ENCODE peak calls at places on chromosomes 13 and 19, in four cellular contexts. One of them, this sample, is unnamed.

GRCh38 chr19:57599761-57600383 is at the start of gene ZNF530:
- DNase-seq in K562: peak
- DNase-seq in GM12878: peak
- DNase-seq in HepG2: peak
- DNase-seq in this sample: peak

GRCh38 chr19:38675611-38676010 is 28.2 kb downstream of the ACTN4 start:
- DNase-seq in K562: peak
- DNase-seq in GM12878: no peak
- DNase-seq in HepG2: no peak
- DNase-seq in this sample: no peak

GRCh38 chr13:109454167-109454917 is 332.0 kb downstream of the IRS2 start:
- DNase-seq in K562: no peak
- DNase-seq in GM12878: no peak
- DNase-seq in HepG2: no peak
- DNase-seq in this sample: no peak

GRCh38 chr13:33676045-33676699 is 141.8 kb upstream of the RFC3 start:
- DNase-seq in K562: no peak
- DNase-seq in GM12878: no peak
- DNase-seq in HepG2: peak
- DNase-seq in this sample: no peak

GRCh38 chr19:33399745-33400681 is 26.5 kb downstream of the CEBPG start:
- DNase-seq in K562: no peak
- DNase-seq in GM12878: no peak
- DNase-seq in HepG2: no peak
- DNase-seq in this sample: no peak

GRCh38 chr13:48400820-48401219 is 12.1 kb downstream of the LPAR6 start:
- DNase-seq in K562: no peak
- DNase-seq in GM12878: peak
- DNase-seq in HepG2: no peak
- DNase-seq in this sample: no peak

GRCh38 chr13:32168136-32168535 is 136.6 kb downstream of the FRY start:
- DNase-seq in K562: no peak
- DNase-seq in GM12878: no peak
- DNase-seq in HepG2: peak
- DNase-seq in this sample: no peak

GRCh38 chr13:29527511-29527910 is 68.0 kb downstream of the SLC7A1 start:
- DNase-seq in K562: no peak
- DNase-seq in GM12878: no peak
- DNase-seq in HepG2: no peak
- DNase-seq in this sample: no peak

GRCh38 chr19:51792932-51793331 is 2.0 kb upstream of the FPR3 start:
- DNase-seq in K562: no peak
- DNase-seq in GM12878: no peak
- DNase-seq in HepG2: no peak
- DNase-seq in this sample: no peak

GRCh38 chr13:27023385-27023784 is 148.2 kb downstream of the USP12 start:
- DNase-seq in K562: no peak
- DNase-seq in GM12878: no peak
- DNase-seq in HepG2: no peak
- DNase-seq in this sample: no peak

GRCh38 chr19:53664760-53665159 is 33.0 kb downstream of the DPRX start:
- DNase-seq in K562: no peak
- DNase-seq in GM12878: no peak
- DNase-seq in HepG2: no peak
- DNase-seq in this sample: peak

GRCh38 chr13:45674908-45675307 is 27.2 kb upstream of the CBY2 start:
- DNase-seq in K562: no peak
- DNase-seq in GM12878: no peak
- DNase-seq in HepG2: no peak
- DNase-seq in this sample: peak

GRCh38 chr19:4393947-4394590 is 6.3 kb downstream of the SH3GL1 start:
- DNase-seq in K562: no peak
- DNase-seq in GM12878: no peak
- DNase-seq in HepG2: no peak
- DNase-seq in this sample: no peak

GRCh38 chr19:48629599-48630288 is 7.4 kb downstream of the DBP start:
- DNase-seq in K562: no peak
- DNase-seq in GM12878: no peak
- DNase-seq in HepG2: no peak
- DNase-seq in this sample: peak

GRCh38 chr13:50951366-50951765 is 41.8 kb downstream of the RNASEH2B start:
- DNase-seq in K562: no peak
- DNase-seq in GM12878: no peak
- DNase-seq in HepG2: no peak
- DNase-seq in this sample: no peak

GRCh38 chr13:72960541-72960940 is 98.3 kb upstream of the KLF5 start:
- DNase-seq in K562: no peak
- DNase-seq in GM12878: no peak
- DNase-seq in HepG2: peak
- DNase-seq in this sample: peak

GRCh38 chr19:52398091-52398461 is 427 bp downstream of the ZNF528 start:
- DNase-seq in K562: peak
- DNase-seq in GM12878: no peak
- DNase-seq in HepG2: peak
- DNase-seq in this sample: peak

GRCh38 chr13:35617420-35617819 is 140.9 kb upstream of the MAB21L1 start:
- DNase-seq in K562: no peak
- DNase-seq in GM12878: no peak
- DNase-seq in HepG2: no peak
- DNase-seq in this sample: no peak

GRCh38 chr13:80858131-80858530 is 517.2 kb upstream of the SPRY2 start:
- DNase-seq in K562: no peak
- DNase-seq in GM12878: no peak
- DNase-seq in HepG2: no peak
- DNase-seq in this sample: peak

GRCh38 chr19:23440207-23440606 is 44.9 kb upstream of the ZNF91 start:
- DNase-seq in K562: peak
- DNase-seq in GM12878: no peak
- DNase-seq in HepG2: no peak
- DNase-seq in this sample: peak

GRCh38 chr13:26037302-26037701 is 14.5 kb downstream of the SHISA2 start:
- DNase-seq in K562: peak
- DNase-seq in GM12878: no peak
- DNase-seq in HepG2: no peak
- DNase-seq in this sample: peak

GRCh38 chr19:30448386-30449130 is 76.4 kb downstream of the ZNF536 start:
- DNase-seq in K562: no peak
- DNase-seq in GM12878: no peak
- DNase-seq in HepG2: no peak
- DNase-seq in this sample: no peak

GRCh38 chr19:29040291-29040690 is 172.7 kb downstream of the UQCRFS1 start:
- DNase-seq in K562: no peak
- DNase-seq in GM12878: no peak
- DNase-seq in HepG2: no peak
- DNase-seq in this sample: no peak

GRCh38 chr13:34410653-34411052 is 531.4 kb upstream of the NBEA start:
- DNase-seq in K562: no peak
- DNase-seq in GM12878: no peak
- DNase-seq in HepG2: no peak
- DNase-seq in this sample: no peak

GRCh38 chr19:16429066-16429758 is 42.6 kb downstream of the EPS15L1 start:
- DNase-seq in K562: no peak
- DNase-seq in GM12878: no peak
- DNase-seq in HepG2: no peak
- DNase-seq in this sample: no peak

GRCh38 chr13:64925284-64925683 is 2304.9 kb downstream of the PCDH9 start:
- DNase-seq in K562: no peak
- DNase-seq in GM12878: no peak
- DNase-seq in HepG2: no peak
- DNase-seq in this sample: peak

GRCh38 chr19:53659292-53659691 is 27.5 kb downstream of the DPRX start:
- DNase-seq in K562: peak
- DNase-seq in GM12878: no peak
- DNase-seq in HepG2: peak
- DNase-seq in this sample: peak

GRCh38 chr13:42525035-42525504 is 48.9 kb upstream of the TNFSF11 start:
- DNase-seq in K562: no peak
- DNase-seq in GM12878: no peak
- DNase-seq in HepG2: no peak
- DNase-seq in this sample: no peak

GRCh38 chr19:10510301-10510802 is 6.9 kb downstream of the S1PR5 start:
- DNase-seq in K562: peak
- DNase-seq in GM12878: no peak
- DNase-seq in HepG2: peak
- DNase-seq in this sample: peak

GRCh38 chr19:32977269-32977668 is 5.2 kb downstream of the FAAP24 start:
- DNase-seq in K562: no peak
- DNase-seq in GM12878: no peak
- DNase-seq in HepG2: no peak
- DNase-seq in this sample: no peak

GRCh38 chr13:20482275-20482761 is 43.3 kb downstream of the CRYL1 start:
- DNase-seq in K562: no peak
- DNase-seq in GM12878: no peak
- DNase-seq in HepG2: no peak
- DNase-seq in this sample: no peak

GRCh38 chr13:40026174-40026585 is 370.7 kb downstream of the COG6 start:
- DNase-seq in K562: no peak
- DNase-seq in GM12878: peak
- DNase-seq in HepG2: no peak
- DNase-seq in this sample: no peak

GRCh38 chr13:52751196-52751595 is 11.6 kb upstream of the CNMD start:
- DNase-seq in K562: no peak
- DNase-seq in GM12878: no peak
- DNase-seq in HepG2: no peak
- DNase-seq in this sample: no peak

GRCh38 chr13:77345150-77345780 is 18.4 kb upstream of the MYCBP2 start:
- DNase-seq in K562: no peak
- DNase-seq in GM12878: no peak
- DNase-seq in HepG2: no peak
- DNase-seq in this sample: no peak

GRCh38 chr19:18612051-18612771 is 459 bp upstream of the TMEM59L start:
- DNase-seq in K562: no peak
- DNase-seq in GM12878: no peak
- DNase-seq in HepG2: no peak
- DNase-seq in this sample: peak
- TF ChIP-seq EZH2 in K562: no peak
- TF ChIP-seq EZH2 in GM12878: no peak
- TF ChIP-seq EZH2 in HepG2: no peak
- TF ChIP-seq EZH2 in this sample: peak

DNA sequence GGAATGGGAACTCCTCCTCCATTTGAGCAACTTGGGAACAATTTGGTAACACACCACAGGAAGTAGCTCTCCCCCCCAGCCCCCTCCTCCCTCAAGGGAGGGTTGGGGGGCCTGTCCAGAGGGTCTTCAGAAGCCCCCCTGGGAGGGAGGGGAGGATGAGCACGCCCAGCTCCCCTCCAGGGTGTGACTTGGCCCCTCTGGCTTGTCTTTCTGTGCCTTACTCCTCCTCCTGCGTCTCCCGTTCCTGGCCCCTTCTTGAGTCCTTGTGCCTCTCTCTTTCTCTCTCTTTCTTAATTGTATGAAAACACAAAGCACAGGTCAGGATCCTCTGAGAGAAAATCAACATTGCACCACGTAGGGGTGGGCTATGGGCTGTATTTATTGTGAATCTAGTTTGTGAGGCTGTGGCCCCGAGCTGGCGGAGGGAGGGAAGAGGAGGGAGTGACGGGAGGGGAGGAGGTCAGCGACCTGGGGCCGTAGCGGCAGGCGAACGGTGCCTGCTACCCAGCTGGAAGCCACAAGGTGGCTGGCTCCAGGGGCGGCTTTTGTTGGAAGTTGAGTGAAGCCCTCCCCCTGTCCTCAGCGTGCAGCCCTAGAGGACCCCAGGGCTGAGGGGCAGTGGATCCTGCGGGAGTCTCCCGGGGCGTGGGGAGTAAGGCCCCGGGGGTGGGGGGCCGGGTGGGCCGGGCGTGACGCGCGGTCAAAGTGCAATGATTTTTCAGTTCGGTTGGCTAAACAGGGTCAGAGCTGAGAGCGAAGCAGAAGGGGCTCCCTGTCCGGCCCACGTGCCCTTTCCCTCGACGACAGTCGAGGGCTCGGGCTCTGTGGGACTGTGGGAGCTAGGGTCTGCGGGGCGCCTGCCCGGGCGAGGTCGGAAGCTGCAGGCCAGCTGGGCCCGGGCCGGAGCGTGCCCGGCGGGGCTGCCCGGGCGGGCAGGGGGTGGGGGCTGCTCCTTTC is 6.4 kb downstream of the LYL1 start:
- DNase-seq in K562: peak
- DNase-seq in GM12878: no peak
- DNase-seq in HepG2: peak
- DNase-seq in this sample: peak
- H3K4me3 ChIP-seq in K562: peak
- H3K4me3 ChIP-seq in GM12878: no peak
- H3K4me3 ChIP-seq in HepG2: no peak
- H3K4me3 ChIP-seq in this sample: peak

GRCh38 chr13:49527123-49527522 is 31.4 kb downstream of the PHF11 start:
- DNase-seq in K562: no peak
- DNase-seq in GM12878: no peak
- DNase-seq in HepG2: no peak
- DNase-seq in this sample: no peak
- TF ChIP-seq JUNB in K562: no peak
- TF ChIP-seq JUNB in GM12878: no peak
- TF ChIP-seq JUNB in HepG2: no peak
- TF ChIP-seq JUNB in this sample: no peak

DNA sequence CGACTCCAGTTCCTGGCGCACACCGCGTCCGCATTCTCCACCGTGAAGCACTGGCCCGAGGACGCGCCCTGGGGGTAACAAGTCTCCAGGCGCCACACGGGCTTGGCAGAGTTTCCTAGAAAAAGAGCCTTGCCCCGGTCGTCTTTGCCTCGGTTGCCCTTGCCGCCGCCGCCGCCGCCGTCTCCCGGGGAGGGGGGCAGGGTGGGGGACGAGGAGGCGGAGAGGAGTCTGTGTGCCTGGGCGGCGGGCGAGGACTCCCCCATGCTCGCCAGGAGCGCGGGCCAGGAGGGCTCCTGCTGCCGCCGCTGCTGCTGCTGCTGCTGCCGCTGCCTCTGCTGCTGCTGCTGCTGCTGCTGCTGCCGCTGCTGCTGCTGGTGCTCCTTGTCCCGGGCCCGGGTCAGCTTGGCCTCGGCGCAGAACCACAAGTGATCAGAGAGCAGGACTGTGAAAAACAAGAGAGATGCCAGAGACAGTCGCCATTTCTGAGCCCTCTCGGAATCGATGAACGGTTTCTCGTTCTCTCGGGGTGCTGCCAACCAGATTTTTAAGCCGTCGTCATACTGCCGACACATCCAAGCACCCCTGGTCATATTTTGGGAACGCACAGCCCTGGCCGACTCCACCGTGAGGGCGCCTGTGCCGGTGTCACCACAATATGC is 349.2 kb downstream of the LIG4 start:
- DNase-seq in K562: peak
- DNase-seq in GM12878: no peak
- DNase-seq in HepG2: no peak
- DNase-seq in this sample: peak
- TF ChIP-seq EZH2 in K562: no peak
- TF ChIP-seq EZH2 in GM12878: no peak
- TF ChIP-seq EZH2 in HepG2: no peak
- TF ChIP-seq EZH2 in this sample: no peak

GRCh38 chr19:18192673-18193387 is at the start of gene MPV17L2:
- DNase-seq in K562: peak
- DNase-seq in GM12878: peak
- DNase-seq in HepG2: peak
- DNase-seq in this sample: peak
- H3K4me3 ChIP-seq in K562: peak
- H3K4me3 ChIP-seq in GM12878: peak
- H3K4me3 ChIP-seq in HepG2: peak
- H3K4me3 ChIP-seq in this sample: peak

GRCh38 chr19:8111376-8111775 is 38.0 kb downstream of the FBN3 start:
- DNase-seq in K562: no peak
- DNase-seq in GM12878: no peak
- DNase-seq in HepG2: no peak
- DNase-seq in this sample: no peak
- TF ChIP-seq JUNB in K562: no peak
- TF ChIP-seq JUNB in GM12878: no peak
- TF ChIP-seq JUNB in HepG2: no peak
- TF ChIP-seq JUNB in this sample: no peak

This sample was measured in GM23338.